ENCODE peak calls at places on chromosome X, in seven cellular contexts. One of them, this sample, is unnamed.

GRCh38 chrX:132622130-132622529 is 133.3 kb upstream of the MBNL3 start:
- DNase-seq in WTC11: no peak
- DNase-seq in glutamatergic neuron: no peak
- DNase-seq in psoas muscle: no peak
- DNase-seq in RWPE2: no peak
- DNase-seq in endothelial cell: no peak
- DNase-seq in AG04450: no peak
- DNase-seq in this sample: no peak

GRCh38 chrX:31057291-31057690 is 14.6 kb downstream of the FTHL17 start:
- DNase-seq in RWPE2: no peak
- DNase-seq in AG04450: no peak
- DNase-seq in psoas muscle: no peak
- DNase-seq in glutamatergic neuron: no peak
- DNase-seq in WTC11: no peak
- DNase-seq in endothelial cell: no peak
- DNase-seq in this sample: no peak

GRCh38 chrX:57367649-57368048 is 81.1 kb downstream of the FAAH2 start:
- DNase-seq in psoas muscle: no peak
- DNase-seq in WTC11: no peak
- DNase-seq in endothelial cell: no peak
- DNase-seq in AG04450: no peak
- DNase-seq in RWPE2: no peak
- DNase-seq in glutamatergic neuron: no peak
- DNase-seq in this sample: no peak

GRCh38 chrX:39618178-39618577 is 479.6 kb downstream of the BCOR start:
- DNase-seq in psoas muscle: no peak
- DNase-seq in glutamatergic neuron: no peak
- DNase-seq in RWPE2: no peak
- DNase-seq in endothelial cell: no peak
- DNase-seq in AG04450: no peak
- DNase-seq in WTC11: no peak
- DNase-seq in this sample: no peak

GRCh38 chrX:105701310-105702052 is 120.9 kb upstream of the NRK start:
- DNase-seq in RWPE2: no peak
- DNase-seq in endothelial cell: no peak
- DNase-seq in AG04450: no peak
- DNase-seq in WTC11: no peak
- DNase-seq in glutamatergic neuron: no peak
- DNase-seq in psoas muscle: no peak
- DNase-seq in this sample: no peak

GRCh38 chrX:10166731-10167149 is 10.0 kb downstream of the CLCN4 start:
- DNase-seq in AG04450: no peak
- DNase-seq in psoas muscle: no peak
- DNase-seq in RWPE2: no peak
- DNase-seq in glutamatergic neuron: no peak
- DNase-seq in endothelial cell: peak
- DNase-seq in WTC11: no peak
- DNase-seq in this sample: no peak

GRCh38 chrX:38561951-38562719 is 793 bp downstream of the TSPAN7 start:
- DNase-seq in psoas muscle: peak
- DNase-seq in AG04450: no peak
- DNase-seq in WTC11: peak
- DNase-seq in RWPE2: no peak
- DNase-seq in glutamatergic neuron: peak
- DNase-seq in endothelial cell: peak
- DNase-seq in this sample: peak

GRCh38 chrX:46582325-46582724 is 8.8 kb downstream of the CHST7 start:
- DNase-seq in psoas muscle: no peak
- DNase-seq in RWPE2: no peak
- DNase-seq in AG04450: no peak
- DNase-seq in WTC11: no peak
- DNase-seq in endothelial cell: no peak
- DNase-seq in glutamatergic neuron: no peak
- DNase-seq in this sample: no peak

GRCh38 chrX:24619647-24620046 is 27.5 kb downstream of the PCYT1B start:
- DNase-seq in WTC11: no peak
- DNase-seq in AG04450: peak
- DNase-seq in endothelial cell: no peak
- DNase-seq in RWPE2: no peak
- DNase-seq in psoas muscle: no peak
- DNase-seq in glutamatergic neuron: peak
- DNase-seq in this sample: peak

GRCh38 chrX:1205681-1206611 is 6.5 kb downstream of the CRLF2 start:
- DNase-seq in WTC11: no peak
- DNase-seq in endothelial cell: no peak
- DNase-seq in glutamatergic neuron: no peak
- DNase-seq in RWPE2: peak
- DNase-seq in psoas muscle: no peak
- DNase-seq in AG04450: no peak
- DNase-seq in this sample: peak

GRCh38 chrX:16970977-16971376 is 24.5 kb downstream of the REPS2 start:
- DNase-seq in endothelial cell: no peak
- DNase-seq in psoas muscle: no peak
- DNase-seq in WTC11: no peak
- DNase-seq in RWPE2: no peak
- DNase-seq in glutamatergic neuron: no peak
- DNase-seq in AG04450: no peak
- DNase-seq in this sample: no peak

GRCh38 chrX:153494541-153495361 is at the start of gene BGN:
- DNase-seq in RWPE2: no peak
- DNase-seq in glutamatergic neuron: peak
- DNase-seq in endothelial cell: peak
- DNase-seq in AG04450: no peak
- DNase-seq in psoas muscle: no peak
- DNase-seq in WTC11: peak
- DNase-seq in this sample: peak

GRCh38 chrX:42992199-42992943 is 214.4 kb upstream of the PPP1R2C start:
- DNase-seq in endothelial cell: no peak
- DNase-seq in RWPE2: no peak
- DNase-seq in glutamatergic neuron: no peak
- DNase-seq in WTC11: no peak
- DNase-seq in psoas muscle: no peak
- DNase-seq in AG04450: no peak
- DNase-seq in this sample: no peak

GRCh38 chrX:71604141-71604540 is 14.2 kb downstream of the CXCR3 start:
- DNase-seq in RWPE2: no peak
- DNase-seq in AG04450: no peak
- DNase-seq in endothelial cell: no peak
- DNase-seq in psoas muscle: no peak
- DNase-seq in WTC11: no peak
- DNase-seq in glutamatergic neuron: no peak
- DNase-seq in this sample: no peak

GRCh38 chrX:24890677-24891076 is 125.1 kb downstream of the ARX start:
- DNase-seq in glutamatergic neuron: no peak
- DNase-seq in RWPE2: no peak
- DNase-seq in AG04450: no peak
- DNase-seq in WTC11: no peak
- DNase-seq in psoas muscle: no peak
- DNase-seq in endothelial cell: no peak
- DNase-seq in this sample: no peak

GRCh38 chrX:131741103-131741581 is 197.3 kb downstream of the OR13H1 start:
- DNase-seq in psoas muscle: peak
- DNase-seq in RWPE2: no peak
- DNase-seq in AG04450: no peak
- DNase-seq in endothelial cell: no peak
- DNase-seq in WTC11: no peak
- DNase-seq in glutamatergic neuron: no peak
- DNase-seq in this sample: no peak

GRCh38 chrX:134004038-134004437 is 18.6 kb upstream of the GPC3 start:
- DNase-seq in AG04450: no peak
- DNase-seq in endothelial cell: no peak
- DNase-seq in RWPE2: no peak
- DNase-seq in WTC11: no peak
- DNase-seq in psoas muscle: no peak
- DNase-seq in glutamatergic neuron: no peak
- DNase-seq in this sample: no peak

GRCh38 chrX:1325515-1326116 is 11.0 kb upstream of the IL3RA start:
- DNase-seq in glutamatergic neuron: no peak
- DNase-seq in RWPE2: no peak
- DNase-seq in psoas muscle: no peak
- DNase-seq in endothelial cell: no peak
- DNase-seq in WTC11: no peak
- DNase-seq in AG04450: no peak
- DNase-seq in this sample: no peak

GRCh38 chrX:154396948-154397887 is 959 bp upstream of the RPL10 start:
- DNase-seq in psoas muscle: peak
- DNase-seq in WTC11: peak
- DNase-seq in AG04450: no peak
- DNase-seq in glutamatergic neuron: peak
- DNase-seq in endothelial cell: peak
- DNase-seq in RWPE2: no peak
- DNase-seq in this sample: no peak

GRCh38 chrX:57104406-57104805 is 16.9 kb downstream of the SPIN2B start:
- DNase-seq in AG04450: no peak
- DNase-seq in psoas muscle: no peak
- DNase-seq in RWPE2: no peak
- DNase-seq in glutamatergic neuron: no peak
- DNase-seq in WTC11: no peak
- DNase-seq in endothelial cell: no peak
- DNase-seq in this sample: no peak

DNA sequence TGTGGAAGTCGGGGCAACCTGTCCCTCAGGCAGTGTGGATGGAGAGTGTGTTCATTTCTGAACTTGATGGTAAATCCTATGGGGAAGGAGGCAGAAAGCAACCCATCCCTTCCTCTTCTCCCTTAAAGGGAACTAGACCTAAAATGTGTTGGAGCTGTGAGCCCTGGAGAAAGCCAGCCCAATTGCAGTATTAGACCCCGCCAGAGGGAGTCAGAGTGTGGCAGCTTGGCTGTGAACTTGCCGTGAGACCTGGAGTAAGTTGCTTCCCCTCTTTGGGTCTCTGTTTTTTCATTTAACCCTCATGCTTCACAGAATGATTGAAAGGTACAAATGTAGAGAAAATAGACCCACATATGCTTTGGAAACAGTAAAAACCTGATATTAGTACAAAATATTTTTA is 108.7 kb upstream of the PAK3 start:
- DNase-seq in RWPE2: no peak
- DNase-seq in WTC11: peak
- DNase-seq in psoas muscle: no peak
- DNase-seq in glutamatergic neuron: peak
- DNase-seq in AG04450: no peak
- DNase-seq in endothelial cell: peak
- DNase-seq in this sample: no peak
- TF ChIP-seq CTCF in RWPE2: no peak
- TF ChIP-seq CTCF in WTC11: no peak
- TF ChIP-seq CTCF in psoas muscle: no peak
- TF ChIP-seq CTCF in glutamatergic neuron: no peak
- TF ChIP-seq CTCF in AG04450: peak
- TF ChIP-seq CTCF in endothelial cell: no peak
- TF ChIP-seq CTCF in this sample: no peak

DNA sequence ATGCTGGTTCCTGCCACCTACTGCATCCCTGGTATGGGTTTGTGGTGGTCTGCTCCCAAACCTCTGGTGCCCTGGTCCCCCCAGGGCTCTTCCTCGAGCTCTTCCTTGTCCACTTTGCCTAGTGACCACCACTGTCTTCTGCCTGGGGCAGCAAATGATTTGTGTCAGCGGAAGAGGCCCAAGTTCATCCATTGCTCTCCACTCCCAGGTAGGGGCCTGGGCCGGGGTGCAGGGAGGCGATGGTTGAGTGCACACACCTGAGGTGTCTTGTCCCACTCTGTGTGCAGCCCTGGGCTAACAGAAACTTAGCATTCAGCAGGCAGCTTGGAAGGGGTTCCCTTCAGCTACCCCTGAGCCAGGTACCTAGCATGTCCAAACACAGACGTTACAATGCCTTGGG is 75.6 kb upstream of the SOX3 start:
- DNase-seq in glutamatergic neuron: no peak
- DNase-seq in WTC11: no peak
- DNase-seq in RWPE2: no peak
- DNase-seq in endothelial cell: no peak
- DNase-seq in psoas muscle: no peak
- DNase-seq in AG04450: no peak
- DNase-seq in this sample: no peak
- TF ChIP-seq CTCF in glutamatergic neuron: no peak
- TF ChIP-seq CTCF in WTC11: no peak
- TF ChIP-seq CTCF in RWPE2: no peak
- TF ChIP-seq CTCF in endothelial cell: no peak
- TF ChIP-seq CTCF in psoas muscle: no peak
- TF ChIP-seq CTCF in AG04450: no peak
- TF ChIP-seq CTCF in this sample: no peak

GRCh38 chrX:101203782-101204351 is 15.7 kb upstream of the DRP2 start:
- DNase-seq in endothelial cell: no peak
- DNase-seq in AG04450: no peak
- DNase-seq in glutamatergic neuron: no peak
- DNase-seq in psoas muscle: no peak
- DNase-seq in WTC11: no peak
- DNase-seq in RWPE2: no peak
- DNase-seq in this sample: no peak

GRCh38 chrX:101208152-101208905 is 11.3 kb upstream of the DRP2 start:
- DNase-seq in glutamatergic neuron: no peak
- DNase-seq in endothelial cell: no peak
- DNase-seq in psoas muscle: no peak
- DNase-seq in WTC11: no peak
- DNase-seq in AG04450: no peak
- DNase-seq in RWPE2: no peak
- DNase-seq in this sample: no peak

GRCh38 chrX:101210630-101211029 is 9.0 kb upstream of the DRP2 start:
- DNase-seq in AG04450: no peak
- DNase-seq in glutamatergic neuron: no peak
- DNase-seq in psoas muscle: no peak
- DNase-seq in RWPE2: no peak
- DNase-seq in WTC11: no peak
- DNase-seq in endothelial cell: no peak
- DNase-seq in this sample: no peak

DNA sequence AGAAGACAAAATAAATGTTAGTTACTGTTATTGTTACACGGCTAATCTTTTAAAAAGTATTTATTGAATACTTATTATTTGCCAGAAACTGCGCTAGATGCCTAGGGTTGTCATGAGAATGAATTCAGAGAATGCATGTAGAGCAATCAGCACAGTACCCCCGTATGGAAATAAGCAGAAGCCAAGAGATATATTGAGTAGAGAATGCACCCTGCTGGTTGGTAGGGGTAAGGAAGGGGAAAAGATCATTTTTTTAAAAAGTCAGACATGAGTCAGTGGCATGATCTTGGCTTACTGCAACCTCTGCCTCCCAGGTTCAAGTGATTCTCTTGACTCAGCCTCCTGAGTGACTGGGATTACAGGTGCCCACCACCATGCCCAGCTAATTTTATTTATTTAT is 13.1 kb upstream of the DRP2 start:
- DNase-seq in RWPE2: no peak
- DNase-seq in endothelial cell: no peak
- DNase-seq in glutamatergic neuron: no peak
- DNase-seq in AG04450: no peak
- DNase-seq in WTC11: no peak
- DNase-seq in psoas muscle: no peak
- DNase-seq in this sample: no peak
- TF ChIP-seq CTCF in RWPE2: peak
- TF ChIP-seq CTCF in endothelial cell: no peak
- TF ChIP-seq CTCF in glutamatergic neuron: no peak
- TF ChIP-seq CTCF in AG04450: peak
- TF ChIP-seq CTCF in WTC11: no peak
- TF ChIP-seq CTCF in psoas muscle: no peak
- TF ChIP-seq CTCF in this sample: no peak

DNA sequence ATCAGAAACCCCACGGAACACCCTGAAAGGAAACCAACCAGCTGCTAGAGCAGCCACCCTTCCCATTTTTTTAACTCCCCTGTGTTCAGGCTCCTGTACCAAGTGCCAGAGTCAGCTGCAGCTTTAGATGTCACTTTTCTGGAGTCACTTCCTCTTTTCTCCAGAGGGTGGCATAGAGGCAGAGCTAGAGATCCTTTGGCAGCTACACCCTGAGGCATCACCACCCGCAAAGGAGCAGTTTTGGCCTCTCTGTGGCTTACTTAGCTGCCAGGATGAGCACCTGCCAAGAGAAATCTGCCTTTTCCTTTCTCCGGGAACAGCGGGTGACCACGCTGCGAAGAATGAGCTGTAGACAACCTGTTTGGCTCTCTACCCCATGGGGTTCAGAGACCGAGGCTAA is 58.0 kb upstream of the CHRDL1 start:
- DNase-seq in AG04450: no peak
- DNase-seq in glutamatergic neuron: peak
- DNase-seq in psoas muscle: peak
- DNase-seq in WTC11: peak
- DNase-seq in endothelial cell: peak
- DNase-seq in RWPE2: no peak
- DNase-seq in this sample: no peak
- TF ChIP-seq CTCF in AG04450: peak
- TF ChIP-seq CTCF in glutamatergic neuron: peak
- TF ChIP-seq CTCF in psoas muscle: no peak
- TF ChIP-seq CTCF in WTC11: peak
- TF ChIP-seq CTCF in endothelial cell: no peak
- TF ChIP-seq CTCF in RWPE2: peak
- TF ChIP-seq CTCF in this sample: peak

This sample was measured in mesothelial cell of epicardium.